ENCODE peak calls at places on chromosomes 12 and 14, in ten cellular contexts. One of them, this sample, is unnamed.

GRCh38 chr12:47860873-47861272 is 41.2 kb upstream of the HDAC7 start:
- DNase-seq in neural progenitor cell: no peak
- DNase-seq in GM20000: no peak
- DNase-seq in pancreas: no peak
- DNase-seq in A673: no peak
- DNase-seq in cardiac fibroblast: no peak
- DNase-seq in cardiac muscle cell: no peak
- DNase-seq in HCT116: no peak
- DNase-seq in fibroblast of mammary gland: no peak
- DNase-seq in lung: no peak
- DNase-seq in this sample: no peak

GRCh38 chr12:82996168-82996812 is 309.6 kb downstream of the TMTC2 start:
- DNase-seq in lung: no peak
- DNase-seq in cardiac fibroblast: no peak
- DNase-seq in pancreas: no peak
- DNase-seq in cardiac muscle cell: no peak
- DNase-seq in HCT116: no peak
- DNase-seq in GM20000: no peak
- DNase-seq in neural progenitor cell: no peak
- DNase-seq in A673: no peak
- DNase-seq in fibroblast of mammary gland: no peak
- DNase-seq in this sample: no peak

GRCh38 chr12:52351196-52352059 is 15.9 kb downstream of the KRT85 start:
- DNase-seq in GM20000: no peak
- DNase-seq in fibroblast of mammary gland: no peak
- DNase-seq in cardiac fibroblast: no peak
- DNase-seq in cardiac muscle cell: no peak
- DNase-seq in A673: no peak
- DNase-seq in neural progenitor cell: no peak
- DNase-seq in lung: no peak
- DNase-seq in pancreas: peak; percentile 75
- DNase-seq in HCT116: no peak
- DNase-seq in this sample: no peak

GRCh38 chr14:102510616-102511520 is 1.3 kb upstream of the ANKRD9 start:
- DNase-seq in A673: no peak
- DNase-seq in HCT116: no peak
- DNase-seq in lung: no peak
- DNase-seq in neural progenitor cell: peak; percentile 91
- DNase-seq in cardiac fibroblast: no peak
- DNase-seq in fibroblast of mammary gland: no peak
- DNase-seq in cardiac muscle cell: peak; percentile 88
- DNase-seq in pancreas: no peak
- DNase-seq in GM20000: no peak
- DNase-seq in this sample: peak; percentile 56

GRCh38 chr12:78398750-78399149 is 465.8 kb upstream of the SYT1 start:
- DNase-seq in pancreas: no peak
- DNase-seq in cardiac muscle cell: no peak
- DNase-seq in fibroblast of mammary gland: peak; percentile 21
- DNase-seq in cardiac fibroblast: peak; percentile 5
- DNase-seq in GM20000: no peak
- DNase-seq in neural progenitor cell: no peak
- DNase-seq in lung: no peak
- DNase-seq in HCT116: no peak
- DNase-seq in A673: no peak
- DNase-seq in this sample: no peak

GRCh38 chr14:101350710-101351109 is 210.6 kb upstream of the DIO3 start:
- DNase-seq in A673: no peak
- DNase-seq in cardiac fibroblast: no peak
- DNase-seq in cardiac muscle cell: no peak
- DNase-seq in pancreas: no peak
- DNase-seq in fibroblast of mammary gland: no peak
- DNase-seq in HCT116: no peak
- DNase-seq in lung: no peak
- DNase-seq in neural progenitor cell: no peak
- DNase-seq in GM20000: no peak
- DNase-seq in this sample: no peak

GRCh38 chr14:28952707-28953106 is 186.1 kb downstream of the FOXG1 start:
- DNase-seq in lung: no peak
- DNase-seq in cardiac fibroblast: no peak
- DNase-seq in GM20000: no peak
- DNase-seq in cardiac muscle cell: no peak
- DNase-seq in HCT116: no peak
- DNase-seq in A673: no peak
- DNase-seq in fibroblast of mammary gland: no peak
- DNase-seq in neural progenitor cell: no peak
- DNase-seq in pancreas: no peak
- DNase-seq in this sample: no peak

GRCh38 chr14:91374287-91374880 is 43.2 kb downstream of the CCDC88C start:
- DNase-seq in cardiac muscle cell: no peak
- DNase-seq in cardiac fibroblast: no peak
- DNase-seq in pancreas: no peak
- DNase-seq in GM20000: no peak
- DNase-seq in A673: no peak
- DNase-seq in fibroblast of mammary gland: no peak
- DNase-seq in lung: no peak
- DNase-seq in HCT116: no peak
- DNase-seq in neural progenitor cell: peak; percentile 53
- DNase-seq in this sample: no peak

GRCh38 chr14:28772613-28773012 is 6.0 kb downstream of the FOXG1 start:
- DNase-seq in pancreas: no peak
- DNase-seq in lung: no peak
- DNase-seq in neural progenitor cell: peak; percentile 16
- DNase-seq in fibroblast of mammary gland: no peak
- DNase-seq in HCT116: no peak
- DNase-seq in cardiac fibroblast: no peak
- DNase-seq in cardiac muscle cell: no peak
- DNase-seq in A673: no peak
- DNase-seq in GM20000: no peak
- DNase-seq in this sample: no peak

GRCh38 chr12:12922191-12922616 is 29.8 kb downstream of the GPRC5D start:
- DNase-seq in cardiac fibroblast: peak; percentile 91
- DNase-seq in GM20000: no peak
- DNase-seq in HCT116: no peak
- DNase-seq in A673: no peak
- DNase-seq in cardiac muscle cell: no peak
- DNase-seq in fibroblast of mammary gland: peak; percentile 100
- DNase-seq in lung: no peak
- DNase-seq in pancreas: no peak
- DNase-seq in neural progenitor cell: no peak
- DNase-seq in this sample: no peak

GRCh38 chr12:90292183-90292582 is 583.5 kb upstream of the ATP2B1 start:
- DNase-seq in GM20000: no peak
- DNase-seq in neural progenitor cell: no peak
- DNase-seq in HCT116: no peak
- DNase-seq in A673: no peak
- DNase-seq in cardiac muscle cell: no peak
- DNase-seq in fibroblast of mammary gland: no peak
- DNase-seq in pancreas: no peak
- DNase-seq in cardiac fibroblast: no peak
- DNase-seq in lung: no peak
- DNase-seq in this sample: no peak

GRCh38 chr12:50187084-50187900 is 20.1 kb upstream of the CERS5 start:
- DNase-seq in GM20000: peak; percentile 58
- DNase-seq in cardiac fibroblast: peak; percentile 88
- DNase-seq in fibroblast of mammary gland: peak; percentile 83
- DNase-seq in neural progenitor cell: no peak
- DNase-seq in cardiac muscle cell: no peak
- DNase-seq in A673: peak; percentile 75
- DNase-seq in HCT116: no peak
- DNase-seq in lung: no peak
- DNase-seq in pancreas: no peak
- DNase-seq in this sample: no peak

GRCh38 chr12:51401020-51401419 is 9.8 kb upstream of the GALNT6 start:
- DNase-seq in neural progenitor cell: no peak
- DNase-seq in cardiac fibroblast: no peak
- DNase-seq in fibroblast of mammary gland: no peak
- DNase-seq in GM20000: no peak
- DNase-seq in cardiac muscle cell: no peak
- DNase-seq in HCT116: no peak
- DNase-seq in A673: no peak
- DNase-seq in lung: no peak
- DNase-seq in pancreas: no peak
- DNase-seq in this sample: no peak

GRCh38 chr12:98373019-98373554 is 142.3 kb upstream of the TMPO start:
- DNase-seq in lung: no peak
- DNase-seq in GM20000: peak; percentile 29
- DNase-seq in cardiac fibroblast: peak; percentile 68
- DNase-seq in fibroblast of mammary gland: peak; percentile 57
- DNase-seq in pancreas: no peak
- DNase-seq in neural progenitor cell: peak; percentile 73
- DNase-seq in cardiac muscle cell: peak; percentile 57
- DNase-seq in A673: peak; percentile 89
- DNase-seq in HCT116: peak; percentile 39
- DNase-seq in this sample: peak; percentile 41

GRCh38 chr12:27474344-27474743 is 27.8 kb downstream of the SMCO2 start:
- DNase-seq in GM20000: no peak
- DNase-seq in lung: no peak
- DNase-seq in cardiac muscle cell: no peak
- DNase-seq in cardiac fibroblast: peak; percentile 55
- DNase-seq in HCT116: no peak
- DNase-seq in fibroblast of mammary gland: peak; percentile 90
- DNase-seq in A673: no peak
- DNase-seq in neural progenitor cell: no peak
- DNase-seq in pancreas: no peak
- DNase-seq in this sample: no peak

GRCh38 chr12:9391751-9392240 is 183.6 kb upstream of the PZP start:
- DNase-seq in fibroblast of mammary gland: no peak
- DNase-seq in lung: no peak
- DNase-seq in cardiac muscle cell: no peak
- DNase-seq in A673: no peak
- DNase-seq in pancreas: no peak
- DNase-seq in GM20000: no peak
- DNase-seq in cardiac fibroblast: no peak
- DNase-seq in HCT116: no peak
- DNase-seq in neural progenitor cell: peak; percentile 20
- DNase-seq in this sample: no peak

GRCh38 chr12:67413577-67413976 is 144.4 kb downstream of the CAND1 start:
- DNase-seq in lung: no peak
- DNase-seq in cardiac muscle cell: no peak
- DNase-seq in GM20000: no peak
- DNase-seq in A673: no peak
- DNase-seq in neural progenitor cell: no peak
- DNase-seq in cardiac fibroblast: no peak
- DNase-seq in fibroblast of mammary gland: no peak
- DNase-seq in HCT116: no peak
- DNase-seq in pancreas: no peak
- DNase-seq in this sample: no peak

GRCh38 chr14:65945333-65945732 is 532.8 kb downstream of the FUT8 start:
- DNase-seq in cardiac fibroblast: no peak
- DNase-seq in GM20000: no peak
- DNase-seq in A673: no peak
- DNase-seq in fibroblast of mammary gland: no peak
- DNase-seq in pancreas: no peak
- DNase-seq in HCT116: no peak
- DNase-seq in neural progenitor cell: no peak
- DNase-seq in lung: no peak
- DNase-seq in cardiac muscle cell: no peak
- DNase-seq in this sample: no peak

GRCh38 chr12:109910969-109911348 is 10.9 kb downstream of the TCHP start:
- DNase-seq in pancreas: peak; percentile 34
- DNase-seq in lung: no peak
- DNase-seq in fibroblast of mammary gland: peak; percentile 47
- DNase-seq in HCT116: peak; percentile 43
- DNase-seq in cardiac muscle cell: no peak
- DNase-seq in GM20000: no peak
- DNase-seq in cardiac fibroblast: peak; percentile 31
- DNase-seq in A673: peak; percentile 45
- DNase-seq in neural progenitor cell: peak; percentile 77
- DNase-seq in this sample: peak; percentile 81
- TF ChIP-seq CTCF in pancreas: no peak
- TF ChIP-seq CTCF in lung: no peak
- TF ChIP-seq CTCF in fibroblast of mammary gland: peak; percentile 44
- TF ChIP-seq CTCF in HCT116: peak; percentile 84
- TF ChIP-seq CTCF in cardiac muscle cell: peak; percentile 20
- TF ChIP-seq CTCF in GM20000: peak; percentile 5
- TF ChIP-seq CTCF in cardiac fibroblast: peak; percentile 61
- TF ChIP-seq CTCF in A673: peak; percentile 42
- TF ChIP-seq CTCF in neural progenitor cell: peak; percentile 63
- TF ChIP-seq CTCF in this sample: peak; percentile 55

GRCh38 chr14:21069388-21070082 is 569 bp upstream of the ARHGEF40 start:
- DNase-seq in lung: no peak
- DNase-seq in fibroblast of mammary gland: no peak
- DNase-seq in GM20000: peak; percentile 30
- DNase-seq in neural progenitor cell: peak; percentile 84
- DNase-seq in HCT116: no peak
- DNase-seq in cardiac fibroblast: peak; percentile 33
- DNase-seq in cardiac muscle cell: no peak
- DNase-seq in pancreas: peak; percentile 61
- DNase-seq in A673: peak; percentile 55
- DNase-seq in this sample: peak; percentile 26
- TF ChIP-seq CTCF in lung: no peak
- TF ChIP-seq CTCF in fibroblast of mammary gland: no peak
- TF ChIP-seq CTCF in GM20000: no peak
- TF ChIP-seq CTCF in neural progenitor cell: no peak
- TF ChIP-seq CTCF in HCT116: no peak
- TF ChIP-seq CTCF in cardiac fibroblast: no peak
- TF ChIP-seq CTCF in cardiac muscle cell: no peak
- TF ChIP-seq CTCF in pancreas: no peak
- TF ChIP-seq CTCF in A673: no peak
- TF ChIP-seq CTCF in this sample: no peak

DNA sequence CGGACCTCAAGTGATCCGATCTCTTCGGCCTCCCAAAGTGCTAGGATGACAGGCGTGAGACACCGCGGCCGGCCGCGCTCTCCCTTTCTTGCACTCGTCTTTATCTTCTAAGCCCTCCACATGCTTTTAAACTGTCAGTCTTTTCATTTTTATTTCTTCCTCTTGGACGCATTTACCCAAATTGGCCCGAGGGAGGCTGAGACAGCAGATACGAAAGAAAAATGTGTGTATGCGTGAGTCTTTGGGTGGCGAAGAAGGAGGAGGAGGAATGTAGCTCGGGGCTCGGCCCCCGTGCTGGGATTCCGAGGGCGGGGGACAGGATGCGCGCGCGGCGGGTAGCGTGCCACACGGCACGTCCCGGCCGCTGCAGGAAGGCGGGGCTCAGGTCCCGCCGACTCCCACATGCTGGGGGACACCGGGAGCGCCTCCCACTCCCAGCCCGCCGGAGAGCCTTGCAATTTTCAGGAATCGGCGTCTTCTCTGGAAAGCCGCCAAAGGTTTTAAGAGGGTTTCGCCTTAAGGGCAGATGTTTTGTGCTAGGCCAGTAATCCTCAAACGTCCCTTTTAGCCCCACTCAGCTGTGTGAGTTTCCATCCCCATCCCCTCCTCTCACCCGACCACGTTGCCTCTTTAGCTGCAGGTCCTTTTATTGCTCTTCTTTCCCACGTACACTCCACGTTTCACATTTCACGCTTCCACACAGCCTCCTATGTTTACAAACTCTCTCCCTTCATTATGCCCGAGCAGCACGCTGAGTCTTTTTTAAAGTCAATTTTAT is 34.7 kb upstream of the SLC2A3 start:
- DNase-seq in cardiac muscle cell: peak; percentile 96
- DNase-seq in HCT116: peak; percentile 61
- DNase-seq in lung: peak; percentile 91
- DNase-seq in cardiac fibroblast: peak; percentile 98
- DNase-seq in pancreas: peak; percentile 61
- DNase-seq in fibroblast of mammary gland: peak; percentile 89
- DNase-seq in A673: peak; percentile 97
- DNase-seq in GM20000: peak; percentile 83
- DNase-seq in neural progenitor cell: peak; percentile 98
- DNase-seq in this sample: peak; percentile 92
- TF ChIP-seq CTCF in cardiac muscle cell: no peak
- TF ChIP-seq CTCF in HCT116: no peak
- TF ChIP-seq CTCF in lung: no peak
- TF ChIP-seq CTCF in cardiac fibroblast: no peak
- TF ChIP-seq CTCF in pancreas: no peak
- TF ChIP-seq CTCF in fibroblast of mammary gland: no peak
- TF ChIP-seq CTCF in A673: peak; percentile 14
- TF ChIP-seq CTCF in GM20000: no peak
- TF ChIP-seq CTCF in neural progenitor cell: peak; percentile 17
- TF ChIP-seq CTCF in this sample: no peak

GRCh38 chr14:72892103-72892878 is 1.6 kb downstream of the DPF3 start:
- DNase-seq in A673: peak; percentile 62
- DNase-seq in fibroblast of mammary gland: peak; percentile 36
- DNase-seq in GM20000: peak; percentile 27
- DNase-seq in HCT116: no peak
- DNase-seq in cardiac muscle cell: peak; percentile 82
- DNase-seq in pancreas: no peak
- DNase-seq in cardiac fibroblast: peak; percentile 19
- DNase-seq in neural progenitor cell: peak; percentile 62
- DNase-seq in lung: no peak
- DNase-seq in this sample: peak; percentile 46
- TF ChIP-seq CTCF in A673: peak; percentile 12
- TF ChIP-seq CTCF in fibroblast of mammary gland: no peak
- TF ChIP-seq CTCF in GM20000: no peak
- TF ChIP-seq CTCF in HCT116: no peak
- TF ChIP-seq CTCF in cardiac muscle cell: no peak
- TF ChIP-seq CTCF in pancreas: no peak
- TF ChIP-seq CTCF in cardiac fibroblast: no peak
- TF ChIP-seq CTCF in neural progenitor cell: peak; percentile 3
- TF ChIP-seq CTCF in lung: no peak
- TF ChIP-seq CTCF in this sample: no peak

This sample was measured in endothelial cell.